ENCODE peak calls at places on chromosomes 1 and 21, in ten cellular contexts. M, K, W, F, G, R, X, B, H and J are unnamed samples.

GRCh38 chr21:26026113-26026512 is 144.5 kb downstream of the APP start:
- DNase-seq in R (no peak), F (no peak), B (no peak), W (no peak), H (no peak), G (no peak), K (no peak), X (no peak), M (no peak), J (no peak)

GRCh38 chr1:225454733-225455132 is 26.9 kb upstream of the LBR start:
- DNase-seq in X (peak; percentile 81), W (peak; percentile 76), K (peak; percentile 84), R (no peak), H (no peak), B (peak; percentile 57), F (no peak), G (peak; percentile 80), M (peak; percentile 16), J (peak; percentile 55)

GRCh38 chr1:29238601-29238964 is 2.3 kb downstream of the PTPRU start:
- DNase-seq in W (no peak), B (no peak), X (no peak), G (no peak), K (no peak), F (no peak), H (no peak), R (no peak), M (no peak), J (no peak)

GRCh38 chr1:54606096-54606989 is 17.0 kb downstream of the FAM151A start:
- DNase-seq in B (no peak), M (no peak), R (peak; percentile 27), W (no peak), K (no peak), F (no peak), G (no peak), H (no peak), X (no peak), J (no peak)

GRCh38 chr1:185409763-185410528 is 92.9 kb upstream of the IVNS1ABP start:
- DNase-seq in K (peak; percentile 15), B (no peak), W (no peak), M (no peak), G (no peak), X (no peak), F (no peak), R (no peak), H (no peak), J (no peak)

GRCh38 chr1:179155615-179156014 is 73.7 kb downstream of the TOR3A start:
- DNase-seq in H (no peak), M (no peak), X (no peak), K (no peak), R (no peak), G (no peak), W (no peak), F (no peak), B (no peak), J (no peak)

GRCh38 chr1:67407498-67407897 is 22.7 kb downstream of the SERBP1 start:
- DNase-seq in K (no peak), X (no peak), G (no peak), H (no peak), W (peak; percentile 87), R (no peak), B (no peak), F (no peak), M (no peak), J (no peak)

GRCh38 chr1:26028490-26028980 is 7.0 kb downstream of the EXTL1 start:
- DNase-seq in B (no peak), M (no peak), G (no peak), H (no peak), X (no peak), R (peak; percentile 37), K (no peak), F (no peak), W (no peak), J (no peak)

GRCh38 chr21:34651032-34651431 is 17.8 kb upstream of the CLIC6 start:
- DNase-seq in G (no peak), X (no peak), R (no peak), W (no peak), H (no peak), F (no peak), M (no peak), B (no peak), K (no peak), J (no peak)

GRCh38 chr1:102107441-102107840 is 110.7 kb upstream of the OLFM3 start:
- DNase-seq in W (no peak), R (no peak), B (no peak), K (no peak), G (no peak), H (no peak), F (no peak), M (no peak), X (no peak), J (no peak)
- H3K4me3 ChIP-seq in W (no peak overlapping the region), R (no peak overlapping the region), B (no peak overlapping the region), K (no peak overlapping the region), G (no peak overlapping the region), H (no peak overlapping the region), F (no peak overlapping the region), M (no peak overlapping the region), X (no peak overlapping the region), J (no peak overlapping the region)

GRCh38 chr1:65045022-65045786 is 78.9 kb upstream of the JAK1 start:
- DNase-seq in M (no peak), H (no peak), G (no peak), B (no peak), F (no peak), W (peak; percentile 14), K (no peak), R (no peak), X (no peak), J (no peak)
- H3K4me3 ChIP-seq in M (no peak overlapping the region), H (no peak overlapping the region), G (no peak overlapping the region), B (no peak overlapping the region), F (no peak overlapping the region), W (no peak overlapping the region), K (no peak overlapping the region), R (no peak overlapping the region), X (no peak overlapping the region), J (no peak overlapping the region)

GRCh38 chr1:210201671-210202070 is 30.9 kb upstream of the SERTAD4 start:
- DNase-seq in W (no peak), H (no peak), K (peak; percentile 6), R (no peak), F (no peak), G (no peak), B (no peak), M (no peak), X (peak; percentile 30), J (no peak)

GRCh38 chr1:210200090-210200736 is 32.4 kb upstream of the SERTAD4 start:
- DNase-seq in K (no peak), H (no peak), B (no peak), W (no peak), X (no peak), F (no peak), M (no peak), G (no peak), R (no peak), J (no peak)

GRCh38 chr1:210198840-210199239 is 33.8 kb upstream of the SERTAD4 start:
- DNase-seq in M (no peak), F (no peak), R (no peak), G (no peak), W (no peak), H (no peak), B (no peak), K (no peak), X (no peak), J (no peak)

GRCh38 chr1:210195635-210196160 is 36.9 kb upstream of the SERTAD4 start:
- DNase-seq in R (no peak), G (no peak), F (no peak), H (no peak), M (no peak), B (no peak), X (no peak), K (no peak), W (no peak), J (no peak)
- H3K4me3 ChIP-seq in R (no peak overlapping the region), G (no peak overlapping the region), F (no peak overlapping the region), H (no peak overlapping the region), M (no peak overlapping the region), B (no peak overlapping the region), X (no peak overlapping the region), K (no peak overlapping the region), W (no peak overlapping the region), J (no peak overlapping the region)

GRCh38 chr21:41071410-41071809 is 96.5 kb upstream of the BACE2 start:
- DNase-seq in F (no peak), X (no peak), R (no peak), W (no peak), H (no peak), M (no peak), B (no peak), K (no peak), G (no peak), J (no peak)

GRCh38 chr21:41069305-41069642 is 98.7 kb upstream of the BACE2 start:
- DNase-seq in X (no peak), G (no peak), F (no peak), R (no peak), W (no peak), H (no peak), K (no peak), M (no peak), B (no peak), J (no peak)

GRCh38 chr21:41079159-41079558 is 88.8 kb upstream of the BACE2 start:
- DNase-seq in R (no peak), F (no peak), H (no peak), M (no peak), W (no peak), K (no peak), G (no peak), X (no peak), B (no peak), J (no peak)

GRCh38 chr21:41075668-41076463 is 92.1 kb upstream of the BACE2 start:
- DNase-seq in M (no peak), G (no peak), F (no peak), K (no peak), B (no peak), X (no peak), R (peak; percentile 78), W (no peak), H (no peak), J (no peak)

GRCh38 chr21:41074607-41075184 is 93.3 kb upstream of the BACE2 start:
- DNase-seq in H (no peak), B (no peak), M (no peak), F (no peak), X (no peak), K (no peak), R (no peak), W (no peak), G (no peak), J (no peak)
- H3K4me3 ChIP-seq in H (no peak overlapping the region), B (no peak overlapping the region), M (no peak overlapping the region), F (no peak overlapping the region), X (no peak overlapping the region), K (no peak overlapping the region), R (no peak overlapping the region), W (no peak overlapping the region), G (no peak overlapping the region), J (no peak overlapping the region)

GRCh38 chr1:203555046-203555445 is 61.1 kb downstream of the OPTC start:
- DNase-seq in H (no peak), X (no peak), M (no peak), W (peak; percentile 37), K (peak; percentile 54), R (no peak), B (no peak), G (no peak), F (no peak), J (no peak)
- H3K4me3 ChIP-seq in H (no peak overlapping the region), X (no peak overlapping the region), M (no peak overlapping the region), W (no peak overlapping the region), K (no peak overlapping the region), R (no peak overlapping the region), B (no peak overlapping the region), G (peak overlapping the region; percentile 35), F (no peak overlapping the region), J (no peak overlapping the region)

GRCh38 chr1:24735156-24735618 is 10.1 kb upstream of the CLIC4 start:
- DNase-seq in G (no peak), K (no peak), M (no peak), W (no peak), X (no peak), F (no peak), B (no peak), R (no peak), H (no peak), J (no peak)
- H3K4me3 ChIP-seq in G (no peak overlapping the region), K (no peak overlapping the region), M (no peak overlapping the region), W (no peak overlapping the region), X (no peak overlapping the region), F (no peak overlapping the region), B (no peak overlapping the region), R (no peak overlapping the region), H (no peak overlapping the region), J (no peak overlapping the region)